ENCODE peak calls at places on chromosome 19, in ten cellular contexts. C, Y, M, A, P, B, Z, G, F and U are unnamed samples.

GRCh38 chr19:4278460-4278901 is 585 bp upstream of the SHD start:
- DNase-seq in C (no peak), Y (no peak), M (no peak), A (no peak), P (no peak), B (no peak), Z (no peak), G (no peak), F (no peak), U (no peak)

GRCh38 chr19:35267818-35268545 is 780 bp upstream of the USF2 start:
- DNase-seq in C (peak), Y (peak), M (peak), A (peak), P (peak), B (peak), Z (peak), G (peak), F (peak), U (peak)

GRCh38 chr19:50565984-50566903 is 2.0 kb downstream of the LRRC4B start:
- DNase-seq in C (no peak), Y (no peak), M (no peak), A (no peak), P (no peak), B (no peak), Z (no peak), G (no peak), F (no peak), U (peak)

GRCh38 chr19:5903054-5903501 is 512 bp downstream of the NDUFA11 start:
- DNase-seq in C (no peak), Y (no peak), M (peak), A (no peak), P (no peak), B (no peak), Z (no peak), G (no peak), F (no peak), U (no peak)

GRCh38 chr19:5090780-5091575 is 122.1 kb downstream of the KDM4B start:
- DNase-seq in C (peak), Y (no peak), M (no peak), A (no peak), P (peak), B (no peak), Z (no peak), G (no peak), F (peak), U (no peak)

GRCh38 chr19:47156861-47157454 is 26.3 kb downstream of the SAE1 start:
- DNase-seq in C (no peak), Y (peak), M (no peak), A (no peak), P (no peak), B (no peak), Z (no peak), G (no peak), F (no peak), U (no peak)

GRCh38 chr19:45056831-45057230 is 18.0 kb downstream of the CLASRP start:
- DNase-seq in C (no peak), Y (no peak), M (no peak), A (no peak), P (no peak), B (no peak), Z (no peak), G (no peak), F (no peak), U (no peak)

GRCh38 chr19:16654151-16654550 is 5.8 kb downstream of the SMIM7 start:
- DNase-seq in C (no peak), Y (no peak), M (no peak), A (no peak), P (no peak), B (no peak), Z (no peak), G (peak), F (no peak), U (no peak)

GRCh38 chr19:11530432-11530831 is 1.5 kb upstream of the ECSIT start:
- DNase-seq in C (peak), Y (no peak), M (peak), A (no peak), P (peak), B (no peak), Z (peak), G (peak), F (peak), U (peak)

GRCh38 chr19:31252476-31252875 is 96.8 kb downstream of the TSHZ3 start:
- DNase-seq in C (no peak), Y (no peak), M (no peak), A (no peak), P (no peak), B (no peak), Z (no peak), G (no peak), F (no peak), U (no peak)

GRCh38 chr19:56114051-56114694 is 6.9 kb downstream of the ZNF787 start:
- DNase-seq in C (no peak), Y (no peak), M (no peak), A (no peak), P (no peak), B (no peak), Z (no peak), G (no peak), F (no peak), U (no peak)

GRCh38 chr19:46732172-46732938 is 13.5 kb upstream of the FKRP start:
- DNase-seq in C (no peak), Y (no peak), M (no peak), A (no peak), P (no peak), B (no peak), Z (no peak), G (no peak), F (no peak), U (no peak)

GRCh38 chr19:31633014-31633413 is 283.8 kb upstream of the TSHZ3 start:
- DNase-seq in C (no peak), Y (no peak), M (no peak), A (no peak), P (no peak), B (no peak), Z (no peak), G (no peak), F (no peak), U (no peak)

GRCh38 chr19:51368366-51369282 is at the start of gene CLDND2:
- DNase-seq in C (no peak), Y (peak), M (no peak), A (no peak), P (no peak), B (no peak), Z (no peak), G (no peak), F (no peak), U (peak)

GRCh38 chr19:46878613-46879375 is 18.0 kb downstream of the ARHGAP35 start:
- DNase-seq in C (no peak), Y (no peak), M (no peak), A (no peak), P (no peak), B (no peak), Z (no peak), G (no peak), F (no peak), U (no peak)

GRCh38 chr19:16737909-16738308 is 18.3 kb downstream of the NWD1 start:
- DNase-seq in C (no peak), Y (no peak), M (no peak), A (no peak), P (no peak), B (no peak), Z (peak), G (no peak), F (no peak), U (no peak)

GRCh38 chr19:39151209-39151608 is 25.6 kb downstream of the PAK4 start:
- DNase-seq in C (no peak), Y (no peak), M (no peak), A (no peak), P (no peak), B (no peak), Z (no peak), G (no peak), F (no peak), U (no peak)

GRCh38 chr19:3852614-3853254 is 16.1 kb downstream of the ZFR2 start:
- DNase-seq in C (no peak), Y (peak), M (no peak), A (no peak), P (peak), B (peak), Z (peak), G (no peak), F (no peak), U (no peak)

GRCh38 chr19:10001899-10002298 is 8.4 kb downstream of the COL5A3 start:
- DNase-seq in C (peak), Y (no peak), M (no peak), A (no peak), P (peak), B (no peak), Z (peak), G (peak), F (peak), U (no peak)

GRCh38 chr19:40322951-40323615 is 25.1 kb downstream of the C19orf47 start:
- DNase-seq in C (no peak), Y (no peak), M (no peak), A (no peak), P (no peak), B (no peak), Z (no peak), G (no peak), F (no peak), U (no peak)

GRCh38 chr19:51749979-51750378 is 1.7 kb downstream of the FPR1 start:
- DNase-seq in C (no peak), Y (no peak), M (no peak), A (no peak), P (no peak), B (no peak), Z (no peak), G (no peak), F (no peak), U (no peak)

GRCh38 chr19:41298327-41298964 is 11.5 kb upstream of the CCDC97 start:
- DNase-seq in C (peak), Y (peak), M (peak), A (peak), P (peak), B (no peak), Z (peak), G (no peak), F (peak), U (no peak)

GRCh38 chr19:42267644-42268141 is 1.4 kb upstream of the CIC start:
- DNase-seq in C (no peak), Y (no peak), M (no peak), A (no peak), P (no peak), B (no peak), Z (no peak), G (no peak), F (no peak), U (no peak)

GRCh38 chr19:29873024-29873800 is 61.4 kb downstream of the CCNE1 start:
- DNase-seq in C (peak), Y (peak), M (peak), A (no peak), P (peak), B (peak), Z (peak), G (peak), F (peak), U (peak)

GRCh38 chr19:38061294-38061693 is 154.3 kb downstream of the SIPA1L3 start:
- DNase-seq in C (no peak), Y (no peak), M (no peak), A (no peak), P (no peak), B (no peak), Z (no peak), G (no peak), F (no peak), U (no peak)

GRCh38 chr19:1106841-1107654 is 3.3 kb downstream of the GPX4 start:
- DNase-seq in C (no peak), Y (no peak), M (no peak), A (no peak), P (no peak), B (no peak), Z (peak), G (no peak), F (peak), U (no peak)

GRCh38 chr19:4337906-4338440 is 654 bp downstream of the STAP2 start:
- DNase-seq in C (no peak), Y (no peak), M (no peak), A (no peak), P (no peak), B (no peak), Z (peak), G (no peak), F (peak), U (no peak)

GRCh38 chr19:3591876-3592613 is 6.8 kb downstream of the GIPC3 start:
- DNase-seq in C (peak), Y (no peak), M (no peak), A (no peak), P (no peak), B (no peak), Z (no peak), G (no peak), F (peak), U (no peak)

GRCh38 chr19:5355076-5355475 is 14.5 kb upstream of the PTPRS start:
- DNase-seq in C (no peak), Y (no peak), M (no peak), A (no peak), P (no peak), B (no peak), Z (no peak), G (no peak), F (no peak), U (no peak)

GRCh38 chr19:50629801-50630200 is 9.9 kb downstream of the SYT3 start:
- DNase-seq in C (no peak), Y (no peak), M (no peak), A (no peak), P (no peak), B (no peak), Z (no peak), G (no peak), F (no peak), U (no peak)

GRCh38 chr19:10726268-10726667 is 8.4 kb downstream of the DNM2 start:
- DNase-seq in C (no peak), Y (no peak), M (no peak), A (no peak), P (no peak), B (no peak), Z (no peak), G (no peak), F (no peak), U (no peak)

GRCh38 chr19:35519291-35519690 is 5.8 kb upstream of the DMKN start:
- DNase-seq in C (no peak), Y (no peak), M (no peak), A (no peak), P (no peak), B (no peak), Z (no peak), G (no peak), F (no peak), U (no peak)

GRCh38 chr19:5254543-5254942 is 86.1 kb downstream of the PTPRS start:
- DNase-seq in C (no peak), Y (no peak), M (no peak), A (no peak), P (no peak), B (no peak), Z (no peak), G (no peak), F (no peak), U (no peak)

GRCh38 chr19:10537668-10538067 is 6.0 kb upstream of the ATG4D start:
- DNase-seq in C (no peak), Y (no peak), M (no peak), A (no peak), P (no peak), B (no peak), Z (no peak), G (no peak), F (no peak), U (no peak)

GRCh38 chr19:49859838-49860715 is 7.3 kb downstream of the PNKP start:
- DNase-seq in C (no peak), Y (no peak), M (no peak), A (no peak), P (no peak), B (no peak), Z (no peak), G (no peak), F (peak), U (no peak)

GRCh38 chr19:2529473-2529918 is 53.6 kb downstream of the GADD45B start:
- DNase-seq in C (no peak), Y (no peak), M (no peak), A (no peak), P (no peak), B (no peak), Z (no peak), G (no peak), F (no peak), U (no peak)
- H3K27ac ChIP-seq in C (no peak), Y (no peak), M (no peak), A (no peak), P (no peak), B (no peak), Z (no peak), G (no peak), F (no peak), U (no peak)

DNA sequence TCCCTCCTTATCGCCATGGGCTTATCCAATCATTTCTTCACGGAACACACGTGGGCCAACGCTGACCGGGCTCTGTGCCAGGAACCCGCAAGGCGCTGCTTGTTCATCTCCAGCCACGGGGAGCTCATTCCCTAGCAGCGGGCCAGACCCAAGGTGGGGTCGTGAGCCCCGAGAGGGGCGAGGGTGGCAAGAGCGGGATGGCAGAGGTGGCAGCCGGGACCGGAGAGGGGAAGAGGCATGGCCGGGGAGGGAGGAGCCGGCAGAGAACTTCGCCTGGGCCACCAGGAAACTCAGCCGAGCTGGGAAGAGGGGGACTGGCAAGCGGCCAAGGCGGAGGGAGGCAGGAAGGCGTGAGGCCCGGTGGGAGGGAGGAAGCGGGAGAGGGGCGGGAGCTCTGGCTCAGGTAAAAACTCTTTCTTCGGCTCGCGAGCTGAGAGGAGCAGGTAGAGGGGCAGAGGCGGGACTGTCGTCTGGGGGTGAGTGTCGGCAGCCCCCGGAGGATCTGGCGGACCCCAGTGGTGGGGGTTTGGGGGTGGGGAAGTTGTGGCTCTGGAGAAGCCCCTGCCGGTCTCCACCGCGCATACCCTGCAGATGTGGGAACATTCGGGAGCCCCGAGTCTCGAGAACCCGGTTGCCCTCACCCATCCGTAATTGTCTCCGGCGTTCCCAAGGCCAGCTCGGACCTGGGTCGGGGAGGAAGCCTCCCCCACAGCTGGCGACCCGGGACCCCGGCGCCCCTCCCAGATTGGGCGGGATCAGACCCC is at the start of gene B3GNT3:
- DNase-seq in C (peak), Y (no peak), M (peak), A (no peak), P (no peak), B (no peak), Z (peak), G (peak), F (no peak), U (no peak)
- H3K27ac ChIP-seq in C (peak), Y (no peak), M (no peak), A (peak), P (no peak), B (no peak), Z (peak), G (no peak), F (no peak), U (no peak)

GRCh38 chr19:18696023-18696422 is 12.5 kb downstream of the CRTC1 start:
- DNase-seq in C (no peak), Y (no peak), M (no peak), A (no peak), P (no peak), B (no peak), Z (no peak), G (no peak), F (no peak), U (no peak)

GRCh38 chr19:18700501-18701249 is 17.2 kb downstream of the CRTC1 start:
- DNase-seq in C (peak), Y (peak), M (peak), A (peak), P (peak), B (peak), Z (peak), G (peak), F (peak), U (no peak)

GRCh38 chr19:18699403-18700054 is 16.0 kb downstream of the CRTC1 start:
- DNase-seq in C (no peak), Y (no peak), M (no peak), A (no peak), P (no peak), B (no peak), Z (peak), G (no peak), F (no peak), U (no peak)

GRCh38 chr19:18697680-18698079 is 14.2 kb downstream of the CRTC1 start:
- DNase-seq in C (peak), Y (no peak), M (peak), A (no peak), P (no peak), B (no peak), Z (peak), G (no peak), F (no peak), U (no peak)

DNA sequence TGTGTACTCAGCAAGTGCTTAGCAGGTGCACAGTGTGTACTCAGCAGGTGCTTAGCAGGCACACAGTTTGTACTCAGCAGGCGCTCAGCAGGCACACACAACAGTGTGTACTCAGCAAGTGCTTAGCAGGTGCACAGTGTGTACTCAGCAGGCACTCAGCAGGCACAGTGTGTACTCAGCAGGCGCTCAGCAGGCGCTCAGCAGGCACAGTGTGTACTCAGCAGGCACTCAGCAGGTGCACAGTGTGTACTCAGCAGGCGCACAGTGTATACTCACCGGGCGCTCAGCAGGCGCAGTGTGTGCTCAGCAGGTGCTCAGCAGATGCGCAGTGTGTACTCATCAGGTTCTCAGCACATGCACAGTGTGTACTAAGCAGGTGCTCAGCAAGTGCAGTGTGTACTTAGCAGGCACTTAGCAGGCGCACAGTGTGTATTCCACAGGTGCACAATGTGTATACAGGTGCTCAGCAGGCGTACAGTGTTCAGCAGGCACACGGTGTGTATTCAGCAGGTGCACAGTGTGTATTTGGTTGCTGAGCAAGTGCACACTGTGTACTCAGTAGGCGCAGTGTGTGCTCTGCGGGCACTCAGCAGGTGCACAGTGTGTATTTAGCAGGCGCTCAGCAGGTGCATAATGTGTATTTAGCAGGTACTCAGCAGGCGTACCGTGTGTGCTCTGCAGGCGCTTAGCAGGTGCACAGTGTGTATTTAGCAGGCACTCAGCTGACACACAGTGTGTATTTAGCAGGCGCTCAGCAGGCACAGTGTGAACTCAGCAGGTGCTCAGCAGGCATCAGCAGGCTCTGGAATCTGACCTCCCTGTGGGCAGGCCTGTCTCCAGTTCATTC is 15.1 kb downstream of the CRTC1 start:
- DNase-seq in C (no peak), Y (no peak), M (no peak), A (no peak), P (no peak), B (no peak), Z (no peak), G (no peak), F (no peak), U (no peak)
- H3K27ac ChIP-seq in C (no peak), Y (peak), M (no peak), A (no peak), P (no peak), B (peak), Z (no peak), G (no peak), F (no peak), U (no peak)

DNA sequence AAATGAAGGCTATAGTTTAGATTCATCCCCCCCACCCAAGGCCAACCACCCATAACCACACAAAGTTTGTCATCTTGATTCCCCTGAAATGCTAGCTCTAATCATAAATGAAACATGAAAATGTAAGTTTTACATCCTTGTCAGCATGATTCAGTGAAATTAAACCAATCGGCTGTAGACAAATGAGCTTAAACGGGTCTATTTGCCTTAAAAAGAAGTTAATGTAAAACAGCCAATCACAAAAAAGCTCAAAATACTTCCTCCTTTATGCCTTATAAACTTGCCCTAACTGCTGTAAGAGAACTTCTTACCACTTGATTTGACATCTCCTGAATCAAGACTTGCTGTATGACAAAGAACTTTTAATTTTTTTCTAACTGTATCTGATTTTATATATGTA is 34.5 kb upstream of the MRI1 start:
- DNase-seq in C (no peak), Y (no peak), M (no peak), A (no peak), P (no peak), B (no peak), Z (no peak), G (no peak), F (no peak), U (no peak)
- H3K27ac ChIP-seq in C (peak), Y (no peak), M (peak), A (peak), P (peak), B (no peak), Z (no peak), G (no peak), F (no peak), U (no peak)

GRCh38 chr19:33507021-33507956 is 14.3 kb downstream of the PEPD start:
- DNase-seq in C (no peak), Y (no peak), M (no peak), A (no peak), P (peak), B (no peak), Z (no peak), G (no peak), F (peak), U (no peak)
- H3K27ac ChIP-seq in C (no peak), Y (no peak), M (no peak), A (no peak), P (no peak), B (no peak), Z (no peak), G (no peak), F (no peak), U (no peak)